ENCODE peak calls at places on chromosomes 6 and 20, in four cellular contexts. D is astrocyte of the spinal cord; R is stimulated activated CD8-positive, alpha-beta memory T cell treated with anti-CD3 and anti-CD28 coated beads, Interleukin-7, amount 100 ng/mL, for 48 hours; A is Karpas-422. G is an unnamed sample.

GRCh38 chr6:22145294-22145693 is 151.5 kb downstream of the PRL start:
- DNase-seq in A (no peak), R (no peak), D (no peak), G (no peak)

GRCh38 chr6:55822815-55823214 is 52.6 kb downstream of the BMP5 start:
- DNase-seq in A (no peak), R (no peak), D (no peak), G (peak; percentile 13)

GRCh38 chr6:111872521-111873177 is 603 bp downstream of the FYN start:
- DNase-seq in A (peak; percentile 76), D (peak; percentile 66), R (peak; percentile 44), G (peak; percentile 55)

GRCh38 chr6:119192200-119192599 is 113.7 kb upstream of the FAM184A start:
- DNase-seq in D (no peak), R (no peak), A (no peak), G (no peak)

GRCh38 chr20:58471161-58471834 is 43.9 kb downstream of the APCDD1L start:
- DNase-seq in A (no peak), R (no peak), D (no peak), G (peak; percentile 84)

GRCh38 chr6:11475019-11475418 is 62.5 kb upstream of the TMEM170B start:
- DNase-seq in A (no peak), D (no peak), R (no peak), G (no peak)

GRCh38 chr6:9523462-9523861 is 891.4 kb downstream of the TFAP2A start:
- DNase-seq in A (no peak), D (peak; percentile 83), R (no peak), G (peak; percentile 86)

GRCh38 chr20:38272398-38272797 is 11.9 kb upstream of the KIAA1755 start:
- DNase-seq in A (no peak), R (no peak), D (peak; percentile 73), G (peak; percentile 57)

GRCh38 chr6:154466971-154467679 is 43.4 kb downstream of the CNKSR3 start:
- DNase-seq in A (no peak), R (no peak), D (no peak), G (no peak)

GRCh38 chr6:156816505-156816904 is 39.3 kb downstream of the ARID1B start:
- DNase-seq in R (no peak), A (peak; percentile 49), D (no peak), G (no peak)

GRCh38 chr20:11544029-11544678 is 373.5 kb upstream of the BTBD3 start:
- DNase-seq in R (no peak), D (peak; percentile 80), A (peak; percentile 87), G (peak; percentile 86)

GRCh38 chr6:26215200-26216014 is 128.2 kb downstream of the HFE start:
- DNase-seq in A (peak; percentile 54), R (no peak), D (peak; percentile 43), G (peak; percentile 20)

GRCh38 chr6:38114976-38115632 is 295.6 kb downstream of the ZFAND3 start:
- DNase-seq in A (no peak), R (no peak), D (no peak), G (no peak)

GRCh38 chr6:158150701-158151100 is 17.4 kb downstream of the SERAC1 start:
- DNase-seq in D (peak; percentile 78), R (no peak), A (no peak), G (no peak)

GRCh38 chr6:124683507-124683906 is 278.7 kb upstream of the RNF217 start:
- DNase-seq in A (no peak), D (no peak), R (no peak), G (no peak)

GRCh38 chr20:54475334-54476287 is at the start of gene DOK5:
- DNase-seq in R (no peak), A (no peak), D (peak; percentile 19), G (peak; percentile 71)

GRCh38 chr20:62355527-62356142 is 11.5 kb downstream of the LAMA5 start:
- DNase-seq in R (no peak), A (no peak), D (peak; percentile 65), G (peak; percentile 40)